ENCODE peak calls at places on chromosomes 13 and 19, in five cellular contexts. Q is nephron progenitor cell; B is cardiac muscle cell; J is T-cell; O is CD8-positive, alpha-beta T cell. V is an unnamed sample.
A peak's percentile ranks its signal among the peaks of the same experiment; 100 is the strongest.

GRCh38 chr19:52231154-52231565 is 38.2 kb upstream of the ZNF766 start:
- DNase-seq in Q (no peak), B (no peak), J (no peak), O (no peak), V (no peak)

GRCh38 chr13:107276936-107277335 is 709.0 kb upstream of the ARGLU1 start:
- DNase-seq in Q (no peak), B (no peak), J (no peak), O (no peak), V (no peak)

GRCh38 chr13:24212674-24213073 is 52.2 kb downstream of the SPATA13 start:
- DNase-seq in Q (no peak), B (no peak), J (no peak), O (no peak), V (no peak)

GRCh38 chr13:98771838-98772611 is 19.6 kb upstream of the SLC15A1 start:
- DNase-seq in Q (no peak), B (no peak), J (no peak), O (no peak), V (no peak)

GRCh38 chr19:19820774-19821315 is 705 bp downstream of the ZNF506 start:
- DNase-seq in Q (no peak), B (peak; percentile 3), J (no peak), O (no peak), V (no peak)

GRCh38 chr19:10769533-10770491 is 51.9 kb downstream of the DNM2 start:
- DNase-seq in Q (peak; percentile 20), B (peak; percentile 42), J (no peak), O (no peak), V (peak; percentile 72)

GRCh38 chr13:76953921-76954320 is 5.6 kb downstream of the ACOD1 start:
- DNase-seq in Q (no peak), B (no peak), J (no peak), O (no peak), V (no peak)

GRCh38 chr13:108728370-108728769 is 99.0 kb downstream of the MYO16 start:
- DNase-seq in Q (peak; percentile 6), B (no peak), J (no peak), O (no peak), V (peak; percentile 87)

GRCh38 chr19:20078696-20079095 is 896 bp downstream of the ZNF90 start:
- DNase-seq in Q (peak; percentile 46), B (peak; percentile 74), J (no peak), O (no peak), V (peak; percentile 69)

GRCh38 chr19:18644144-18645034 is 7.6 kb downstream of the KLHL26 start:
- DNase-seq in Q (no peak), B (no peak), J (no peak), O (no peak), V (peak; percentile 61)

GRCh38 chr19:46308510-46308909 is 11.7 kb downstream of the HIF3A start:
- DNase-seq in Q (no peak), B (no peak), J (no peak), O (no peak), V (no peak)

GRCh38 chr19:7554565-7554964 is 19.0 kb downstream of the PNPLA6 start:
- DNase-seq in Q (no peak), B (no peak), J (no peak), O (no peak), V (no peak)

GRCh38 chr19:2150794-2151338 is 500 bp downstream of the AP3D1 start:
- DNase-seq in Q (peak; percentile 43), B (no peak), J (peak; percentile 5), O (no peak), V (no peak)

GRCh38 chr19:13181747-13182388 is 31.7 kb downstream of the IER2 start:
- DNase-seq in Q (no peak), B (peak; percentile 85), J (peak; percentile 25), O (no peak), V (no peak)

GRCh38 chr19:29665215-29665825 is at the start of gene PLEKHF1:
- DNase-seq in Q (peak; percentile 95), B (peak; percentile 79), J (peak; percentile 81), O (peak; percentile 56), V (peak; percentile 94)

GRCh38 chr19:15248648-15249559 is 16.7 kb upstream of the EPHX3 start:
- DNase-seq in Q (no peak), B (peak; percentile 92), J (no peak), O (no peak), V (peak; percentile 85)

GRCh38 chr13:113852536-113853517 is 11.0 kb downstream of the GAS6 start:
- DNase-seq in Q (no peak), B (no peak), J (no peak), O (no peak), V (peak; percentile 41)

GRCh38 chr13:45341799-45342584 is 1.0 kb upstream of the TPT1 start:
- DNase-seq in Q (no peak), B (peak; percentile 61), J (no peak), O (no peak), V (no peak)

GRCh38 chr13:38970380-38971051 is 20.1 kb downstream of the STOML3 start:
- DNase-seq in Q (no peak), B (no peak), J (no peak), O (no peak), V (no peak)

V was measured in islet precursor cell.